ENCODE peak calls at places on chromosome 11, in four cellular contexts. M is HT1080, D is GM23248, Q is choroid plexus epithelial cell. X is an unnamed sample.

GRCh38 chr11:69891421-69892236 is 72.4 kb upstream of the FGF3 start:
- DNase-seq in M (no peak), D (no peak), Q (no peak), X (no peak)

GRCh38 chr11:35030716-35031213 is 108.2 kb upstream of the CD44 start:
- DNase-seq in M (peak; percentile 99), D (peak; percentile 100), Q (peak; percentile 94), X (no peak)

GRCh38 chr11:102295045-102295444 is 22.2 kb upstream of the BIRC3 start:
- DNase-seq in M (no peak), D (no peak), Q (no peak), X (no peak)

GRCh38 chr11:122322369-122322768 is 206.4 kb upstream of the BLID start:
- DNase-seq in M (no peak), D (peak; percentile 84), Q (peak; percentile 61), X (no peak)

GRCh38 chr11:46202149-46202548 is 75.3 kb upstream of the CREB3L1 start:
- DNase-seq in M (peak; percentile 14), D (no peak), Q (no peak), X (no peak)

GRCh38 chr11:78656984-78657383 is 82.3 kb upstream of the NARS2 start:
- DNase-seq in M (no peak), D (no peak), Q (no peak), X (no peak)

GRCh38 chr11:36011574-36011973 is 67.7 kb downstream of the LDLRAD3 start:
- DNase-seq in M (no peak), D (no peak), Q (no peak), X (no peak)

GRCh38 chr11:128417607-128418324 is 169.6 kb downstream of the ETS1 start:
- DNase-seq in M (peak; percentile 83), D (peak; percentile 93), Q (peak; percentile 95), X (no peak)

GRCh38 chr11:91997178-91997577 is 227.4 kb upstream of the FAT3 start:
- DNase-seq in M (no peak), D (no peak), Q (no peak), X (peak; percentile 80)

X was measured in NCI-H510A treated with DMSO at 0.1 percent for 48 hours.